ENCODE peak calls at places on chromosomes 2 and 18, in seven cellular contexts. V is head of caudate nucleus, G is AML-193, P is GM10248, Y is cardiac muscle cell, Q is RWPE1, S is neural progenitor cell. K is an unnamed sample.

GRCh38 chr2:26556309-26557243 is 78.7 kb upstream of the OTOF start:
- DNase-seq in V (peak; percentile 36), G (no peak), P (no peak), Y (no peak), Q (no peak), S (no peak), K (no peak)

GRCh38 chr18:79819064-79819725 is 21.5 kb downstream of the KCNG2 start:
- DNase-seq in V (no peak), G (no peak), P (no peak), Y (no peak), Q (no peak), S (no peak), K (no peak)

GRCh38 chr2:38159621-38160020 is 83.7 kb upstream of the CYP1B1 start:
- DNase-seq in V (peak; percentile 4), G (no peak), P (no peak), Y (no peak), Q (no peak), S (no peak), K (no peak)

GRCh38 chr2:97844311-97844859 is 131.0 kb downstream of the ZAP70 start:
- DNase-seq in V (no peak), G (no peak), P (no peak), Y (no peak), Q (no peak), S (no peak), K (no peak)

GRCh38 chr2:224333631-224334030 is 68.3 kb downstream of the FAM124B start:
- DNase-seq in V (no peak), G (no peak), P (no peak), Y (no peak), Q (no peak), S (no peak), K (no peak)

GRCh38 chr2:148533685-148534084 is 110.9 kb upstream of the EPC2 start:
- DNase-seq in V (no peak), G (no peak), P (no peak), Y (no peak), Q (no peak), S (no peak), K (no peak)

GRCh38 chr2:46747297-46747818 is 168.2 kb downstream of the MCFD2 start:
- DNase-seq in V (no peak), G (peak; percentile 90), P (no peak), Y (no peak), Q (no peak), S (no peak), K (no peak)

GRCh38 chr2:61210332-61210981 is 48.5 kb downstream of the C2orf74 start:
- DNase-seq in V (no peak), G (peak; percentile 71), P (no peak), Y (no peak), Q (peak; percentile 62), S (no peak), K (no peak)

GRCh38 chr2:191539068-191539467 is 138.9 kb upstream of the NABP1 start:
- DNase-seq in V (peak; percentile 17), G (peak; percentile 30), P (peak; percentile 19), Y (peak; percentile 52), Q (peak; percentile 44), S (peak; percentile 75), K (no peak)

GRCh38 chr2:186256540-186256939 is 229.5 kb upstream of the ZC3H15 start:
- DNase-seq in V (no peak), G (peak; percentile 36), P (peak; percentile 22), Y (peak; percentile 45), Q (peak; percentile 21), S (peak; percentile 42), K (peak; percentile 6)

GRCh38 chr2:120531365-120531764 is 185.4 kb downstream of the INHBB start:
- DNase-seq in V (no peak), G (no peak), P (no peak), Y (no peak), Q (no peak), S (no peak), K (no peak)

GRCh38 chr2:10135296-10136089 is 13.0 kb downstream of the RRM2 start:
- DNase-seq in V (no peak), G (no peak), P (no peak), Y (no peak), Q (no peak), S (no peak), K (peak; percentile 74)

GRCh38 chr2:9782197-9782719 is 61.0 kb upstream of the TAF1B start:
- DNase-seq in V (peak; percentile 54), G (no peak), P (no peak), Y (no peak), Q (peak; percentile 78), S (no peak), K (no peak)